ENCODE peak calls at places on chromosome 3, in eight cellular contexts. Y is AML-193, J is neural crest cell, O is GM18507, A is colonic mucosa, E is ovary, V is left colon, K is HCEC 1CT. Q is an unnamed sample.
A peak's percentile ranks its signal among the peaks of the same experiment; 100 is the strongest.

GRCh38 chr3:46097691-46098241 is 70.5 kb upstream of the XCR1 start:
- DNase-seq in A (no peak), Y (peak; percentile 89), E (no peak), O (no peak), J (no peak), V (no peak), K (peak; percentile 85), Q (peak; percentile 43)

GRCh38 chr3:50201573-50202315 is 3.3 kb upstream of the SLC38A3 start:
- DNase-seq in V (no peak), K (no peak), E (no peak), A (no peak), O (no peak), Y (no peak), J (no peak), Q (no peak)

GRCh38 chr3:9074079-9074478 is 110.8 kb upstream of the RAD18 start:
- DNase-seq in K (no peak), Y (no peak), V (no peak), O (no peak), E (no peak), J (no peak), A (no peak), Q (no peak)

GRCh38 chr3:126461450-126462070 is 14.1 kb downstream of the ZXDC start:
- DNase-seq in J (no peak), V (no peak), O (no peak), E (no peak), K (no peak), Y (no peak), A (no peak), Q (no peak)

GRCh38 chr3:142027713-142028112 is 121.6 kb downstream of the TFDP2 start:
- DNase-seq in E (no peak), J (no peak), Y (peak; percentile 57), O (no peak), A (peak; percentile 47), V (peak; percentile 31), K (peak; percentile 33), Q (no peak)

GRCh38 chr3:158261371-158261991 is 151.6 kb downstream of the RSRC1 start:
- DNase-seq in A (no peak), K (peak; percentile 3), O (no peak), V (no peak), E (no peak), Y (peak; percentile 31), J (no peak), Q (no peak)

GRCh38 chr3:121757087-121757811 is 7.7 kb upstream of the GOLGB1 start:
- DNase-seq in E (no peak), O (no peak), V (no peak), K (no peak), Y (no peak), J (no peak), A (no peak), Q (peak; percentile 45)

GRCh38 chr3:115401298-115401697 is 222.0 kb upstream of the GAP43 start:
- DNase-seq in V (no peak), E (no peak), J (no peak), O (no peak), Y (no peak), A (no peak), K (peak; percentile 18), Q (no peak)

GRCh38 chr3:194019766-194020165 is 116.2 kb upstream of the HES1 start:
- DNase-seq in O (no peak), K (no peak), V (no peak), E (no peak), A (no peak), J (no peak), Y (no peak), Q (no peak)

Q was measured in Right ventricle myocardium superior.